ENCODE peak calls at places on chromosomes 7 and 10, in eight cellular contexts. P is IMR-90, U is tibial nerve, J is HCT116, Q is endothelial cell, M is choroid plexus epithelial cell, C is fibroblast of the aortic adventitia, A is GM12878. V is an unnamed sample.
A peak's percentile ranks its signal among the peaks of the same experiment; 100 is the strongest.

GRCh38 chr7:113730309-113730955 is 188.4 kb downstream of the PPP1R3A start:
- DNase-seq in P (peak; percentile 87), U (no peak), J (no peak), Q (no peak), M (peak; percentile 74), C (peak; percentile 73), A (no peak), V (no peak)

GRCh38 chr7:131636092-131636491 is 79.7 kb upstream of the PODXL start:
- DNase-seq in P (no peak), U (no peak), J (no peak), Q (no peak), M (no peak), C (peak; percentile 71), A (no peak), V (no peak)

GRCh38 chr10:52597189-52597863 is 175.3 kb downstream of the MBL2 start:
- DNase-seq in P (no peak), U (no peak), J (no peak), Q (no peak), M (peak; percentile 39), C (peak; percentile 24), A (no peak), V (no peak)

GRCh38 chr7:152891837-152892236 is 132.3 kb downstream of the ACTR3B start:
- DNase-seq in P (no peak), U (no peak), J (no peak), Q (no peak), M (no peak), C (no peak), A (no peak), V (no peak)

GRCh38 chr7:51009716-51010496 is 227.2 kb upstream of the GRB10 start:
- DNase-seq in P (peak; percentile 28), U (no peak), J (no peak), Q (no peak), M (peak; percentile 54), C (peak; percentile 43), A (no peak), V (no peak)

GRCh38 chr10:127759276-127759675 is 22.3 kb downstream of the FOXI2 start:
- DNase-seq in P (no peak), U (no peak), J (no peak), Q (no peak), M (no peak), C (no peak), A (no peak), V (no peak)

GRCh38 chr7:99624487-99624886 is 7.7 kb downstream of the ZSCAN25 start:
- DNase-seq in P (no peak), U (no peak), J (no peak), Q (no peak), M (no peak), C (no peak), A (no peak), V (no peak)

GRCh38 chr7:6175642-6176041 is 96.8 kb downstream of the CYTH3 start:
- DNase-seq in P (peak; percentile 57), U (peak; percentile 32), J (no peak), Q (no peak), M (peak; percentile 70), C (peak; percentile 76), A (no peak), V (peak; percentile 22)

GRCh38 chr7:47905071-47905920 is 43.0 kb downstream of the PKD1L1 start:
- DNase-seq in P (no peak), U (no peak), J (no peak), Q (no peak), M (peak; percentile 17), C (no peak), A (no peak), V (no peak)

GRCh38 chr7:47906883-47907282 is 41.4 kb downstream of the PKD1L1 start:
- DNase-seq in P (no peak), U (no peak), J (no peak), Q (no peak), M (no peak), C (no peak), A (no peak), V (no peak)

GRCh38 chr7:47912332-47912731 is 35.9 kb downstream of the PKD1L1 start:
- DNase-seq in P (no peak), U (no peak), J (no peak), Q (no peak), M (no peak), C (no peak), A (no peak), V (no peak)

DNA sequence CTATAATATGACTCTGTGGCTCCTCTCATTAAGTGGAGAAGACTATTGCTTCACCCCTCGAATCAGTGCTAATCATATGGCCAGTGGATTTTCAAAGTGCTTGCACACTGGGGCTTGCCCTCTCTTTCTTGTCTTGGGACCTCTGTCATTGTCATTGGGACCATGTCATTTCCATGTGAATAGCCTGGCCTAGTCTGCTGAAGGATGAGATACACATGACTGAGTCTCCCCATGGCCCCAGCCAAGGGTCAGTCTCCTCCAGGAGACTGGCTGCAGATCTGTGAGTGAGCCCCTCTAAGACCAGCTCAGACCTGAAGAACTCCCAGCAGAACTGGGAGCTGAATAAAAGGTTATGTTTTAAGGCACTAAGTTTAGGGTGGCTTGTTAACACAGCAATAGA is 39.5 kb downstream of the PKD1L1 start:
- DNase-seq in P (no peak), U (no peak), J (no peak), Q (no peak), M (no peak), C (no peak), A (no peak), V (no peak)
- TF ChIP-seq CTCF in P (no peak), U (no peak), J (no peak), Q (no peak), M (no peak), C (no peak), A (no peak), V (no peak)

GRCh38 chr7:23533160-23533559 is 1.4 kb upstream of the TRA2A start:
- DNase-seq in P (no peak), U (no peak), J (no peak), Q (no peak), M (no peak), C (no peak), A (no peak), V (no peak)

GRCh38 chr7:23530901-23531793 is 634 bp downstream of the TRA2A start:
- DNase-seq in P (peak; percentile 59), U (peak; percentile 35), J (no peak), Q (peak; percentile 55), M (peak; percentile 74), C (peak; percentile 70), A (no peak), V (no peak)

GRCh38 chr7:23529262-23529859 is 2.4 kb downstream of the TRA2A start:
- DNase-seq in P (no peak), U (no peak), J (no peak), Q (no peak), M (no peak), C (no peak), A (no peak), V (no peak)

GRCh38 chr7:23531794-23532489 is at the start of gene TRA2A:
- DNase-seq in P (peak; percentile 92), U (peak; percentile 97), J (peak; percentile 89), Q (peak; percentile 96), M (peak; percentile 96), C (peak; percentile 94), A (peak; percentile 86), V (peak; percentile 89)

DNA sequence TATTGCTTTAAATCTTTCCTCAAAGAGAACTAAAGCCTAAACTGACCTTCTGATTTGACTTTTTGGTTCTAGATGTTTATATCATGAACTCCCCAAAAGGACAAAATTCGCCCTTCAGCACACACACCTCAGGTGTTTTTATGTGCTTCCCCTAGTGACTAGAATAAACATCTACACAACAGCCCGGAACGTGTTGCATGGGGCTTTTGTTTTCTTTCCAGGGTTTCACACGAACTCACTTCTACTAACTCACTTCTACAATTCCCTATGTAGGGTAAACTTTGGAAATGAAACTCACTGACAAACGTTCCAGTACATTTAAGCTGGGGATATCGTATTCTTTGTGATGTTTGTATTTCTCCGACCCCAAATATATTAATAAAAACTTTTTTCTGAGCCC is 1.4 kb downstream of the TRA2A start:
- DNase-seq in P (peak; percentile 31), U (no peak), J (no peak), Q (no peak), M (peak; percentile 57), C (peak; percentile 33), A (no peak), V (no peak)
- TF ChIP-seq CTCF in P (no peak), U (no peak), J (no peak), Q (no peak), M (peak; percentile 23), C (no peak), A (peak; percentile 23), V (no peak)

DNA sequence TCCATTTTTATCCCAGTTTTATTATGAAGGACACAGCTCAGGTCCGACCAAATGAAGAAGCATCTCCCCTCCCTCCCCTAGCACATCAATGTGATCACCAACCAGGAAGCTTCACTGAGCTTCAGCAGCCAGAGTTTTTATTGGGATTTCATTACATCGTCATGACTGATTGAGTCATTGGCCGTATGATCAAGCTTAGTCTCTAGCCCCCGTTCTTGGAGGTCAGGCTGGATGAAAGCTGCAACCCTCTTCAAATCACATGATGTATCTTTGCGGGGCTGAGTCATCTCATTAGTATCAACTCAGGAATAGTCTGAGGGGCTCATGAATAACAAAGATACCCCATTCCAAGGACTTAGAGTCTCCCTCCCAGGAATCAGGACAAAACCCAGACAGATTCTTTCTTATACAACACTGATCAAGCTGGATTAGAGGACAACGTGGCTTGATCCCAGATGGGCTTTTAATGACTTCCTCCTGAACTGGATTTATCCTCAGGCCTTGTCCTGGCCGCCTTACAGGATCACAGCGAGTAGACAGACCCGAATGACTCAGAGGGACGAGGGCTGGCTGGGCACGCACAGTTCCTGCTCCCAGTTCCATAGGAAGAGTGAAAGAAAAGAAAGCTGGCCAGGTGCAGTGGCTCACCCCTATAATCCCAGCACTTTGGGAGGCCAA is 14.5 kb downstream of the LIMK1 start:
- DNase-seq in P (peak; percentile 96), U (no peak), J (no peak), Q (no peak), M (peak; percentile 96), C (peak; percentile 87), A (no peak), V (peak; percentile 85)
- TF ChIP-seq CTCF in P (no peak), U (no peak), J (no peak), Q (no peak), M (no peak), C (no peak), A (no peak), V (no peak)

GRCh38 chr7:154583454-154583853 is 419.5 kb downstream of the PAXIP1 start:
- DNase-seq in P (no peak), U (no peak), J (no peak), Q (no peak), M (no peak), C (no peak), A (no peak), V (no peak)

GRCh38 chr7:154581251-154581890 is 421.6 kb downstream of the PAXIP1 start:
- DNase-seq in P (no peak), U (no peak), J (no peak), Q (no peak), M (no peak), C (no peak), A (no peak), V (no peak)

GRCh38 chr7:154579711-154580110 is 423.2 kb downstream of the PAXIP1 start:
- DNase-seq in P (no peak), U (no peak), J (no peak), Q (no peak), M (no peak), C (no peak), A (no peak), V (no peak)

GRCh38 chr7:154587812-154588211 is 415.1 kb downstream of the PAXIP1 start:
- DNase-seq in P (no peak), U (no peak), J (no peak), Q (no peak), M (no peak), C (no peak), A (no peak), V (no peak)

DNA sequence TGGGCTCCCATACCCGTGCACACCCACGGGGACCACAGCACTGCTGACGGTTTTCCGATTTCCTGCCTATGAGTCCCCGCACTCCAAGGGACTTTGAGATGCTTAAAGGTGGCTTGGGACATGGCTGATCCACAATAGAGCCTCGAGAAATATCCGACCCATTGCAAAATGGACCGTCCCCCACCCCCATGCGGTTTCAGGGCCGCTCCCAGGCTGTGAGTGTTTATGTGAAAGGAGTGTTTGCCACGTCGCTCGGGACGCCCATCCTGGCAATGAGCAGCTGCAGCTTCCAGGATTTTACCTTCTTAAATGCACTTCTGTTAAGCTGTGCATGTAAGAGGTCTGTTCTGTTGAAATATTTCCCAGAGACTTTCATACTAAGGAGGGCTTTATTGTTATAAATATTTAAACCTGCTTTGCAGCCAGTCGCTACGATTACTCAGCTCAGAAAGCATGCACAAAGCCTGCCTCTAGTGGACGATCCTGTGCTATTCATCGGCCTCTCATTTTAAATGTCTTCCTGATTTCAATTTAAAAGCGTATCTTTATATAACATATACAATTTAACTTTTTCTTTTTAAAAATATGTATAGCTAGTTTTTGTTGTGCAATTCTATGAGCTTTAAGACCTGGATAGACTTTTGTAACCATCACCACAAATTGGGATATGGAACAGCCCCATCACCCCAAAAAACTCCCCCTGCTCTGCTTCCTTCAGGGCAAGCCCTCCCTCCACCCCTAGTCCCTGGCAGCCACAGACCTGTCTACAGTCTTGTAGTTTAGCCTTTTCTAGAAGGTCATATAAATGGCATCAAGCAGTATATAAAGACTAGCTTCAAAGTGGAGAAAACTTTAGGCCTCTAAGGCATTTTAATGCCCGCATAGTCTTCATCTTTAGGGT is 418.3 kb downstream of the PAXIP1 start:
- DNase-seq in P (no peak), U (no peak), J (no peak), Q (no peak), M (no peak), C (no peak), A (no peak), V (no peak)
- TF ChIP-seq CTCF in P (no peak), U (no peak), J (no peak), Q (peak; percentile 34), M (no peak), C (no peak), A (no peak), V (no peak)

V was measured in AG09319.